ENCODE peak calls at places on chromosomes 16 and 17, in five cellular contexts. F, X, S, Z and D are unnamed samples.

GRCh38 chr16:67481561-67482259 is 753 bp upstream of the ATP6V0D1 start:
- DNase-seq in F (peak), X (peak), S (peak), Z (no peak), D (peak)

GRCh38 chr16:59543641-59544040 is 809.5 kb upstream of the GOT2 start:
- DNase-seq in F (no peak), X (no peak), S (no peak), Z (no peak), D (no peak)

GRCh38 chr17:67518881-67519280 is 141.8 kb downstream of the PITPNC1 start:
- DNase-seq in F (no peak), X (no peak), S (no peak), Z (no peak), D (no peak)

GRCh38 chr17:45816966-45817365 is 27.7 kb upstream of the SPPL2C start:
- DNase-seq in F (no peak), X (no peak), S (no peak), Z (no peak), D (no peak)

GRCh38 chr17:69609495-69610315 is 195.2 kb downstream of the MAP2K6 start:
- DNase-seq in F (no peak), X (peak), S (peak), Z (no peak), D (no peak)

GRCh38 chr17:28524476-28525415 is 18.6 kb downstream of the FOXN1 start:
- DNase-seq in F (no peak), X (peak), S (peak), Z (no peak), D (no peak)

GRCh38 chr16:89256651-89257254 is 39.2 kb downstream of the ZNF778 start:
- DNase-seq in F (peak), X (no peak), S (no peak), Z (no peak), D (no peak)

GRCh38 chr17:42142371-42142896 is 12.4 kb downstream of the RAB5C start:
- DNase-seq in F (no peak), X (no peak), S (no peak), Z (no peak), D (no peak)

GRCh38 chr16:55528974-55529373 is 20.1 kb downstream of the LPCAT2 start:
- DNase-seq in F (no peak), X (no peak), S (no peak), Z (no peak), D (no peak)

GRCh38 chr17:49873926-49874325 is 26.1 kb upstream of the TAC4 start:
- DNase-seq in F (no peak), X (no peak), S (no peak), Z (no peak), D (no peak)

GRCh38 chr16:8167436-8167835 is 422.9 kb downstream of the TMEM114 start:
- DNase-seq in F (no peak), X (no peak), S (no peak), Z (no peak), D (no peak)

GRCh38 chr17:77708936-77709335 is 249.6 kb upstream of the TNRC6C start:
- DNase-seq in F (no peak), X (no peak), S (no peak), Z (no peak), D (no peak)

GRCh38 chr16:11208916-11209665 is 46.9 kb downstream of the SOCS1 start:
- DNase-seq in F (no peak), X (no peak), S (no peak), Z (peak), D (no peak)

GRCh38 chr16:69503244-69503643 is 62.5 kb upstream of the NFAT5 start:
- DNase-seq in F (no peak), X (no peak), S (peak), Z (no peak), D (no peak)

GRCh38 chr17:57471941-57472368 is 215.6 kb downstream of the MSI2 start:
- DNase-seq in F (no peak), X (no peak), S (no peak), Z (no peak), D (no peak)

GRCh38 chr17:62075308-62075815 is 10.3 kb upstream of the MED13 start:
- DNase-seq in F (no peak), X (no peak), S (no peak), Z (no peak), D (no peak)

GRCh38 chr16:80824623-80825364 is 20.4 kb upstream of the CDYL2 start:
- DNase-seq in F (peak), X (peak), S (peak), Z (peak), D (no peak)

GRCh38 chr16:65634291-65634690 is 512.4 kb upstream of the CDH11 start:
- DNase-seq in F (peak), X (no peak), S (no peak), Z (no peak), D (no peak)

GRCh38 chr16:50657251-50657650 is 23.9 kb downstream of the SNX20 start:
- DNase-seq in F (no peak), X (no peak), S (no peak), Z (no peak), D (no peak)

GRCh38 chr17:82648761-82649474 is 674 bp upstream of the WDR45B start:
- DNase-seq in F (peak), X (peak), S (no peak), Z (no peak), D (peak)

GRCh38 chr16:81521141-81521626 is 76.6 kb downstream of the CMIP start:
- DNase-seq in F (peak), X (peak), S (no peak), Z (no peak), D (no peak)

GRCh38 chr16:25625620-25626019 is 66.1 kb upstream of the HS3ST4 start:
- DNase-seq in F (no peak), X (no peak), S (peak), Z (no peak), D (no peak)

GRCh38 chr17:7572588-7573323 is 6.7 kb upstream of the CD68 start:
- DNase-seq in F (peak), X (peak), S (peak), Z (peak), D (peak)

GRCh38 chr17:46038414-46038813 is 39.4 kb downstream of the STH start:
- DNase-seq in F (no peak), X (no peak), S (no peak), Z (no peak), D (no peak)

GRCh38 chr17:35056013-35056412 is 7.5 kb downstream of the RFFL start:
- DNase-seq in F (no peak), X (no peak), S (no peak), Z (no peak), D (no peak)

GRCh38 chr17:34255381-34255732 is 272 bp downstream of the CCL2 start:
- DNase-seq in F (no peak), X (no peak), S (no peak), Z (no peak), D (no peak)

DNA sequence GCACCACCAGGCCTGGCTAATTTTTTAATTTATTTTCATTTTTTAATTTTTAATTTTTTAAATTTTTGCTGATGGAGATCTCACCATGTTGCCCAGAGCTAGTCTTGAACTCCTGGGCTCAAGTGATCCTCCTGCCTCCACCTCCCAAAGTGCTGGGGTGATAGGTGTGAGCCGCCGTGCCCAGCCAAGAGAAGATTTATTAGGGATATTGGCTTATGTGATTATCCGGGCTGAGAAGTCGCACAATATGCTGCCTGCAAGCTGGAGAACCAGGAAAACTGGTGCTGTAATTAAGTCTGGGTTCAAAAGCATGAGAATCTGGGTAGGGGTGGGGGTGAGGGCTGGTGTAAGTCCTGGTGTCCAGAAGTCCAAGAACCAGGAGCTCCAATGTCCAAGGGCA is 2.5 kb upstream of the C16orf90 start:
- DNase-seq in F (no peak), X (no peak), S (no peak), Z (no peak), D (no peak)
- TF ChIP-seq GABPA in F (no peak), X (no peak), S (no peak), Z (no peak), D (no peak)

DNA sequence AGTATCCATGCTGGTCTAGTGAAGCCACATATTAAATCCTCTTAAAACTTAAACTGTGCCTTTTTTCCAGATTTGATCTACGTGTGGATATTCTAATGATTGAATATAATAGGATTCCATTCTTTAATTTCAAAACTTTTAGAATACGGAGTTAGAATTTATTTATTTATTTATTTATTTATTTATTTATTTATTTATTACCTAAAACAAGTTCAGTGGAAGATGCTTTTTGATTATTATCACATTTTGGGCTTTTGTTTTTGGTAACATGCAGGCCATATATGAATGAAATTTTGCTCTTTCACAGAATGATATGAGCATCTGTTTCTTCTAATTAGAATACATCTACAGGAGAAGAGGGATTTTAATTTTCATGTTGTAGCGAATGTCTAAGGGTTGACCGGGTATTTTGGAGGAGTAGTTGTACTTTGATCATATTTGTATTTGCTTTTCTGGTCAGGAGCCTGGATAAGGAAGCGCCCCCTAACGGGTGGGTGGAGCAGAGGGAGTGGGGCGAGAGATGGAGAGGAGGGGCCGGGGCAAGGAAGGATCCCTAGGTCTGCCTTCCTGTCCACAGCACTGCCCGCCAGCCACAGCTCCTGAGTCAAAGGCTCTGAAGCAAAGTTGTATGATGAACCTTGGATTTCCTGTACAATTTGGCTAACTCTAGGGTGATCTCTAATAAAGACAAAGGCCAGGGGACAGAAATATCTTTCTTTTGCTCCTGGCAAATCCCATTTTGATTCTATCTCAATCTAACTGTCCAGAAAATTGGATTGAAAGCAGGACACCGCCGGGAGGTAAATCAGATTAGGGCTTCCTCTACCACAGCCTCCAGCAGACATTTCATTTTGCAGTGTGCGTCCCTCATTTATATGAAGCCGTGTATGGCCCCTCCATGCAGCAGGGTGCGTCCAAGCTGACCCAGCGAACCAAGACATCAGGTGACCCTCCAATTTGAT is 149.1 kb downstream of the PRKCA start:
- DNase-seq in F (peak), X (peak), S (peak), Z (no peak), D (no peak)
- TF ChIP-seq REST in F (peak), X (no peak), S (no peak), Z (no peak), D (no peak)

GRCh38 chr16:77937473-77938195 is 84.7 kb upstream of the CLEC3A start:
- DNase-seq in F (no peak), X (no peak), S (no peak), Z (no peak), D (no peak)
- TF ChIP-seq GABPA in F (no peak), X (no peak), S (no peak), Z (no peak), D (no peak)

GRCh38 chr16:58000706-58001676 is at the start of gene USB1:
- DNase-seq in F (peak), X (peak), S (peak), Z (peak), D (peak)
- TF ChIP-seq REST in F (no peak), X (peak), S (no peak), Z (no peak), D (no peak)

GRCh38 chr17:13420294-13421277 is 181.1 kb downstream of the HS3ST3A1 start:
- DNase-seq in F (no peak), X (no peak), S (peak), Z (no peak), D (no peak)
- TF ChIP-seq GABPA in F (no peak), X (no peak), S (peak), Z (no peak), D (no peak)

GRCh38 chr16:87549627-87550509 is 52.4 kb upstream of the JPH3 start:
- DNase-seq in F (no peak), X (no peak), S (no peak), Z (no peak), D (no peak)

GRCh38 chr16:87552772-87553171 is 49.5 kb upstream of the JPH3 start:
- DNase-seq in F (no peak), X (no peak), S (no peak), Z (no peak), D (no peak)

GRCh38 chr16:87551487-87551886 is 50.8 kb upstream of the JPH3 start:
- DNase-seq in F (no peak), X (no peak), S (no peak), Z (no peak), D (no peak)

GRCh38 chr16:87552072-87552718 is 50.1 kb upstream of the JPH3 start:
- DNase-seq in F (no peak), X (no peak), S (no peak), Z (no peak), D (no peak)

GRCh38 chr16:87550510-87550961 is 51.8 kb upstream of the JPH3 start:
- DNase-seq in F (peak), X (peak), S (no peak), Z (no peak), D (no peak)
- TF ChIP-seq REST in F (no peak), X (no peak), S (no peak), Z (no peak), D (no peak)

GRCh38 chr17:17691468-17692263 is 10.4 kb downstream of the RAI1 start:
- DNase-seq in F (no peak), X (no peak), S (no peak), Z (peak), D (no peak)
- TF ChIP-seq GABPA in F (no peak), X (no peak), S (no peak), Z (no peak), D (no peak)

GRCh38 chr16:75770051-75770450 is 43.8 kb upstream of the CPHXL start:
- DNase-seq in F (no peak), X (no peak), S (no peak), Z (no peak), D (no peak)

DNA sequence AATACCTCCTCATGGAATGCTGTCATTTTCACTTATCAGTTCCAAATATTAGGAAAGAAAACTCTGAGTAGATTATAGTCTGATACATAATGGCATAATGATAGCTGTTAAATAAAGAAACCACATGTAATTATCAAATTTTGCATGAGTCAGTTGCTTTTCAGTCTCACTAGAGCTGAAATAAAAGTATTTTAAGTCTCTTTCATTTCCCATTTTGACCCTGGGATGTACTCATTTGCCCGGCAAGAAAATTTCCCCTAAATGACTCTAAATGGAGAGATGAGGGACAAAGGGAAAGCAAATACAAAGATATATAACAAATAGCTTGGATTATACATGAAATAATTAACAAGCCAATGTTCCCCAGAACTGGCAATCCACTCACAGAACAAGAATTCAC is 47.9 kb upstream of the CPHXL start:
- DNase-seq in F (no peak), X (no peak), S (no peak), Z (no peak), D (no peak)
- TF ChIP-seq REST in F (no peak), X (no peak), S (no peak), Z (no peak), D (no peak)